ENCODE peak calls at places on chromosome 9, in four cellular contexts. One of them, this sample, is unnamed.

GRCh38 chr9:93654351-93654961 is 78.1 kb downstream of the PHF2 start:
- DNase-seq in K562: no peak
- DNase-seq in A549: no peak
- DNase-seq in WTC11: peak; percentile 9
- DNase-seq in this sample: no peak

GRCh38 chr9:69582544-69583297 is 89.5 kb downstream of the APBA1 start:
- DNase-seq in K562: no peak
- DNase-seq in WTC11: no peak
- DNase-seq in A549: no peak
- DNase-seq in this sample: no peak

GRCh38 chr9:33686942-33687341 is 108.4 kb upstream of the PRSS3 start:
- DNase-seq in WTC11: no peak
- DNase-seq in A549: no peak
- DNase-seq in K562: no peak
- DNase-seq in this sample: no peak

GRCh38 chr9:34027845-34028574 is 20.7 kb downstream of the UBAP2 start:
- DNase-seq in K562: no peak
- DNase-seq in A549: no peak
- DNase-seq in WTC11: no peak
- DNase-seq in this sample: no peak

GRCh38 chr9:111036946-111037743 is 1.1 kb downstream of the LPAR1 start:
- DNase-seq in WTC11: no peak
- DNase-seq in K562: no peak
- DNase-seq in A549: no peak
- DNase-seq in this sample: no peak

GRCh38 chr9:5895782-5896181 is 5.1 kb downstream of the MLANA start:
- DNase-seq in K562: no peak
- DNase-seq in A549: no peak
- DNase-seq in WTC11: no peak
- DNase-seq in this sample: no peak

GRCh38 chr9:136722969-136723356 is 10.6 kb downstream of the DIPK1B start:
- DNase-seq in A549: no peak
- DNase-seq in K562: no peak
- DNase-seq in WTC11: no peak
- DNase-seq in this sample: no peak

GRCh38 chr9:138040446-138041430 is 163.2 kb downstream of the CACNA1B start:
- DNase-seq in K562: no peak
- DNase-seq in WTC11: no peak
- DNase-seq in A549: no peak
- DNase-seq in this sample: no peak

GRCh38 chr9:135101926-135102325 is 14.5 kb downstream of the OLFM1 start:
- DNase-seq in K562: no peak
- DNase-seq in A549: no peak
- DNase-seq in WTC11: no peak
- DNase-seq in this sample: no peak

GRCh38 chr9:115167175-115167574 is 49.2 kb upstream of the TNC start:
- DNase-seq in A549: no peak
- DNase-seq in K562: no peak
- DNase-seq in WTC11: no peak
- DNase-seq in this sample: no peak

GRCh38 chr9:89234636-89235035 is 56.0 kb upstream of the SHC3 start:
- DNase-seq in A549: peak; percentile 22
- DNase-seq in K562: no peak
- DNase-seq in WTC11: peak; percentile 58
- DNase-seq in this sample: no peak

GRCh38 chr9:77807295-77807694 is 159.2 kb upstream of the GNA14 start:
- DNase-seq in WTC11: no peak
- DNase-seq in A549: peak; percentile 17
- DNase-seq in K562: no peak
- DNase-seq in this sample: peak; percentile 84

GRCh38 chr9:81108391-81108790 is 581.0 kb downstream of the TLE1 start:
- DNase-seq in A549: no peak
- DNase-seq in WTC11: no peak
- DNase-seq in K562: no peak
- DNase-seq in this sample: no peak

DNA sequence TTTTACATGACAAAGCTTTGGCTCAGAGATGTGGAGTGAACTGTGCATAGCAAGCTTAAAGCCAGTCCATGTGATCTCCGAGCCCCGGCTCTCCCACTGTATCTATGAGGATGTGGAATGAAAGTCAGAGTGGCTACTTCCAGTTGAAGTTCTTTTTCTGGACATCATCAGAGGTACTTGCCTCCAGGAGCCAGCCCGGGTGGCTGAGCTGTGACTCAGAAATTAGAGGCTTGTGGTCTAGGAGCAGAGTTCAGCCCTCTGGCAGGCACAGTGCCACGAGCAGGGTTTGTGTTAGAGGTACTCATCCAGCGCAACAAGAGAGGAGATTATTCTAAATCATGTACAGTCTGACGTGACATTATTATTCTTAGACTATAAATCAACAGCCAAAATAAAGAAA is 322.5 kb downstream of the CDK5RAP2 start:
- DNase-seq in K562: no peak
- DNase-seq in WTC11: no peak
- DNase-seq in A549: no peak
- DNase-seq in this sample: no peak
- TF ChIP-seq NR3C1 in K562: no peak
- TF ChIP-seq NR3C1 in WTC11: no peak
- TF ChIP-seq NR3C1 in A549: no peak
- TF ChIP-seq NR3C1 in this sample: no peak

GRCh38 chr9:15543033-15543791 is 9.6 kb upstream of the CCDC171 start:
- DNase-seq in K562: no peak
- DNase-seq in WTC11: no peak
- DNase-seq in A549: no peak
- DNase-seq in this sample: no peak
- TF ChIP-seq NR3C1 in K562: no peak
- TF ChIP-seq NR3C1 in WTC11: no peak
- TF ChIP-seq NR3C1 in A549: no peak
- TF ChIP-seq NR3C1 in this sample: no peak

DNA sequence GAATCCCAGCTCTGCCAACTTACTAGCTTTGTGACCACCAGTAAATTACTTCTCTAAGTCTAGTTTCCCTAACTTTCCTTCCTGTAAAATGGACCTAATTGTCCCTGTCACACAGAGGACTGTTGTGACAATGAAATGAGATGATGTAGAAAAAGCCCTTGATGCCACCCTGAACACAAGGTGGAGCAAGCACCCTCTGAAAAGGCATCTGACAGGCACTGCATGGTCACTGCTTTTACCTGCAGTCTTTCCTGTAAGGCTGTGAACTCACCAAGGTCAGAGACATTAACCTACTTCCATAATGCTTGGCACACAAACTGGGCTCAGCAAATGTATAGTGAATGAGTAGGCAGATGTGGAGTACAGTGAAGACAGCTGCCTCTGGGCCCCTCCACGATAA is 6.1 kb downstream of the SLC31A2 start:
- DNase-seq in K562: no peak
- DNase-seq in A549: no peak
- DNase-seq in WTC11: no peak
- DNase-seq in this sample: no peak
- TF ChIP-seq NR3C1 in K562: no peak
- TF ChIP-seq NR3C1 in A549: no peak
- TF ChIP-seq NR3C1 in WTC11: no peak
- TF ChIP-seq NR3C1 in this sample: no peak

GRCh38 chr9:129103595-129103965 is 7.0 kb downstream of the CRAT start:
- DNase-seq in WTC11: no peak
- DNase-seq in K562: no peak
- DNase-seq in A549: no peak
- DNase-seq in this sample: no peak

GRCh38 chr9:129104051-129104450 is 6.5 kb downstream of the CRAT start:
- DNase-seq in WTC11: no peak
- DNase-seq in K562: no peak
- DNase-seq in A549: no peak
- DNase-seq in this sample: no peak

GRCh38 chr9:129102095-129102525 is 8.5 kb downstream of the CRAT start:
- DNase-seq in A549: no peak
- DNase-seq in WTC11: no peak
- DNase-seq in K562: peak; percentile 42
- DNase-seq in this sample: no peak

GRCh38 chr9:129101279-129101678 is 9.3 kb downstream of the CRAT start:
- DNase-seq in K562: no peak
- DNase-seq in A549: no peak
- DNase-seq in WTC11: no peak
- DNase-seq in this sample: no peak

DNA sequence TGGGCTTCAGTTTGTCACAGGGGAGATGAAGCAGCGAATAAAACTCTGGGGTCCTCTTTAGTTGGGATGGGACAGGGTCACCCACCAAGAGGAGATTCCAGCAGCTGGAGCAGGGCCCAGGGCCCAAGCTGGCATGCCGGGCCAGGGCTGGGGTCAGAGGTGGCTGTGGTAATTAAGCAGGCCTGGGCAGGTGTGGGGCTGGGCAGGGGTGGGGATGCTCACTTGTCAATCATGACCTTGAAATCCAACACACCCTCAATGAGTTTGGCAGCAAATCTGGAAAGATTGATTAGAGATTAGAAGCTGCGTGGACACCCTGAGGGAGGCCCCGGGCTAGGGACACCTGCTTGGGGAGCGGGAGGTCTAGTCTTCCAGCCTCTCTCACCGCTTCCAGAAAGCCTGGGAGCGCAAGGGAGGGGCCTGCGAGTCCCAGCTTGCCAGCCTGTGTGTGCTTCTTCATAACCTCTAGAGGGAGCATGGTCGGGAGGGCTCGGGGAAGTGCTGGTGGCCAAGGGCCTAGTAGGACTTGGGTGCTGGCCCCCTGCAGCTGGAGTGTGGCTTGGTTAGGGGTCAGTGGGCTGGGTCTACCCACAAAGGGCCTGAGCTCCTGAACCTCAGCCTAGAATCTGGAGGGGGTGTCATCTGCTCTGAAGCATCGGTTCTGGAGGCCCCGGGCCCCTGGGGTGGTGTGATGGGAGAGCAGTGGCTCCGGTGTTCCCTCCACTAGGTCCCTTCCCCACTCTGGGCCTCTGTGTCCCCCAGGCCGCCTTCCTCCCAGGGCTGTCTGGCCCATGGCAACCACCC is 7.6 kb downstream of the CRAT start:
- DNase-seq in K562: peak; percentile 82
- DNase-seq in WTC11: peak; percentile 77
- DNase-seq in A549: peak; percentile 85
- DNase-seq in this sample: peak; percentile 61
- TF ChIP-seq NR3C1 in K562: no peak
- TF ChIP-seq NR3C1 in WTC11: no peak
- TF ChIP-seq NR3C1 in A549: no peak
- TF ChIP-seq NR3C1 in this sample: no peak

GRCh38 chr9:85237478-85237877 is 504.3 kb downstream of the AGTPBP1 start:
- DNase-seq in K562: no peak
- DNase-seq in A549: no peak
- DNase-seq in WTC11: no peak
- DNase-seq in this sample: no peak
- TF ChIP-seq NR3C1 in K562: no peak
- TF ChIP-seq NR3C1 in A549: no peak
- TF ChIP-seq NR3C1 in WTC11: no peak
- TF ChIP-seq NR3C1 in this sample: no peak

DNA sequence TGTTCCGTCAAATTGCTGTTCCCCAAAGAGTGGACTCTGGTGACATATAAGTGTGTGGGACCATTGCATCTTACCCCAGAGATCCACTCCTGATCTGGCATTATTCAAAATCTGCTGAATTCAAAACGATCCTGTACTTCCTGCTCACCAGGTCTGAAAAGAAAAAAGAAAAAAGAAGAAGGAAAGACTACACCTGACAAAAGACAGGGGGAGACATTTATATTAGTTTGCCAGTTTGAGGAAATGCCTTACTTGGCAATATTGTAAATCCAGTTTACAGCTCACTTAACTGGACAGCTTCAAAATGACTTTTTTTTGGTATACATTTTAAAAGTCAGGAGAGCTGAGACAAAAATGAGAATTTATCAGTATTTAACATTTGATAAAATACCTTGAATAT is 15.0 kb upstream of the GRHPR start:
- DNase-seq in K562: no peak
- DNase-seq in A549: peak; percentile 43
- DNase-seq in WTC11: no peak
- DNase-seq in this sample: peak; percentile 22
- TF ChIP-seq NR3C1 in K562: no peak
- TF ChIP-seq NR3C1 in A549: no peak
- TF ChIP-seq NR3C1 in WTC11: no peak
- TF ChIP-seq NR3C1 in this sample: no peak

GRCh38 chr9:127598839-127599549 is 13.1 kb upstream of the STXBP1 start:
- DNase-seq in A549: no peak
- DNase-seq in K562: no peak
- DNase-seq in WTC11: no peak
- DNase-seq in this sample: no peak
- TF ChIP-seq NR3C1 in A549: no peak
- TF ChIP-seq NR3C1 in K562: no peak
- TF ChIP-seq NR3C1 in WTC11: no peak
- TF ChIP-seq NR3C1 in this sample: no peak

DNA sequence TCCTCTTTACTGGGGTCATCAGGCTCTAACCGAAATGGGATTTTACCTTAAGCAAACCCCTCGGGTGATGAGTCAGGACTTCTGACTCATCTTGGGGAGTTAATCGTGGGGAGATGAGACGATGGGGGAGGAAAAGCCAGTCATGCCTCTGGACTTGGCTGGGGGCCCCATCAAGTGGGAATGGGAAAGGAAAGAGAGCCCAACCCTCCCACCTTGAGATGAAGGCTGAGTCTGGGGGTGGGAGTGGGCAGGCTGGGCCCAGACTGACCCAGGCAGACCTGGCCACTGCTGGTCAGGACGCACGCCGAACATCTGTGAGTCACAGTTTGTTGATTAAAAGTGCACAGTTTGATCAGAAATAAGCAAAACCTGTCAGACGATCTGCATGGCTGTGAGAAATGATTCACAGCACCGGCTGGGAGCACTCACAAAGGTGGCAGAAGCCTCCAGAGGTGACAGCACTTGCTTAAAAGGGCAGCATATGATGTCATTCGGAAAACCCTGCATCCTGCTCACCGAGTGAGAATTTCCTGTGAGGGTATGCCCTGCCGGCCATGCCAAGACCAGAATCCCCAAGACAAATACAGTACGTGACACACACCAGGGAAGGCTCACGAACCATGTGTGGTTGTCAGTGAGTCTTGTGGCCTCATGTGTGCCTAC is 50.0 kb upstream of the SLC25A51 start:
- DNase-seq in K562: peak; percentile 77
- DNase-seq in WTC11: no peak
- DNase-seq in A549: peak; percentile 92
- DNase-seq in this sample: no peak
- TF ChIP-seq NR3C1 in K562: no peak
- TF ChIP-seq NR3C1 in WTC11: no peak
- TF ChIP-seq NR3C1 in A549: no peak
- TF ChIP-seq NR3C1 in this sample: no peak

DNA sequence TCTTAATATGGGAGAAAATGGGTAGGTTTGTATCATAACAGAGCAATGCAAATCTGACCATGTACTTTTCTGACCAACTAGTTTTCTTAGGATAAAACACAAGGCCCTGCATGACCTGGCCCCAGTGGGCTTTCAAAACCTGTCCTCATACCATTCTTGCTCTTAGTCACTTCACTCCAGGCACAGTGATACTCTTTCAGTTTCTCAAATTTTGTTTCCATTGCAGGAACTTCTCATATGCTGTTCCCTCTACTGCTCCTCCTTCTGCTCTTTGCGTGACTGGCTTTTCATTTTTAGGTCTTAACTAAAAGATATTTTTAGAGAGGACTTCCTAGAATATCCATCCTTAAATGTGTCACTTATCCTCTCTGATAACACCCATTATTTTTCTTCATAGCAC is 112.4 kb downstream of the INIP start:
- DNase-seq in K562: no peak
- DNase-seq in WTC11: no peak
- DNase-seq in A549: no peak
- DNase-seq in this sample: no peak
- TF ChIP-seq NR3C1 in K562: no peak
- TF ChIP-seq NR3C1 in WTC11: no peak
- TF ChIP-seq NR3C1 in A549: no peak
- TF ChIP-seq NR3C1 in this sample: no peak

This sample was measured in HepG2.